ENCODE peak calls at places on chromosomes 7 and 10, in nine cellular contexts. K, D, S, E, B, Q, T, N and R are unnamed samples.
A peak's percentile ranks its signal among the peaks of the same experiment; 100 is the strongest.

GRCh38 chr7:96303686-96304443 is 18.0 kb downstream of the SLC25A13 start:
- DNase-seq in E (no peak), T (no peak), Q (no peak), N (no peak), D (no peak), K (no peak), S (no peak), B (peak; percentile 19), R (peak; percentile 80)

GRCh38 chr7:33986951-33987948 is 81.9 kb downstream of the BMPER start:
- DNase-seq in K (no peak), Q (no peak), S (no peak), E (peak; percentile 92), D (peak; percentile 75), B (no peak), T (no peak), N (peak; percentile 75), R (peak; percentile 99)

GRCh38 chr7:55527314-55527713 is 45.0 kb downstream of the VOPP1 start:
- DNase-seq in S (no peak), T (no peak), B (peak; percentile 24), E (no peak), N (no peak), Q (no peak), K (no peak), D (no peak), R (no peak)

GRCh38 chr7:107594961-107595737 is 15.1 kb downstream of the BCAP29 start:
- DNase-seq in T (no peak), E (peak; percentile 52), D (no peak), B (no peak), N (peak; percentile 17), Q (no peak), K (no peak), S (no peak), R (peak; percentile 98)

GRCh38 chr7:27073066-27073465 is 22.7 kb downstream of the HOXA1 start:
- DNase-seq in Q (no peak), T (no peak), K (no peak), B (peak; percentile 48), E (no peak), N (no peak), S (no peak), D (peak; percentile 42), R (no peak)

GRCh38 chr10:103238506-103239252 is 7.0 kb upstream of the RPEL1 start:
- DNase-seq in N (no peak), S (no peak), K (no peak), B (no peak), Q (no peak), T (no peak), E (peak; percentile 51), D (peak; percentile 80), R (no peak)

GRCh38 chr7:151987748-151988529 is 31.7 kb downstream of the GALNTL5 start:
- DNase-seq in B (no peak), T (no peak), Q (peak; percentile 46), S (no peak), D (no peak), N (peak; percentile 24), E (no peak), K (no peak), R (no peak)

GRCh38 chr7:49927581-49927980 is 154.1 kb downstream of the VWC2 start:
- DNase-seq in S (no peak), D (no peak), N (no peak), B (no peak), T (no peak), Q (no peak), E (no peak), K (no peak), R (no peak)

GRCh38 chr7:5284304-5285281 is 1.9 kb downstream of the SLC29A4 start:
- DNase-seq in K (no peak), Q (peak; percentile 67), T (no peak), S (no peak), N (peak; percentile 55), B (peak; percentile 83), D (peak; percentile 77), E (no peak), R (no peak)

GRCh38 chr7:150335101-150335773 is 6.2 kb downstream of the RARRES2 start:
- DNase-seq in S (no peak), D (no peak), E (no peak), Q (no peak), T (no peak), N (no peak), K (no peak), B (no peak), R (no peak)

GRCh38 chr7:67470256-67470751 is 473.7 kb downstream of the TYW1 start:
- DNase-seq in T (no peak), Q (peak; percentile 25), K (no peak), S (no peak), N (no peak), D (no peak), B (no peak), E (no peak), R (no peak)

GRCh38 chr10:12048547-12048946 is 5.9 kb upstream of the UPF2 start:
- DNase-seq in E (no peak), B (no peak), K (no peak), S (peak; percentile 28), Q (no peak), N (no peak), T (no peak), D (no peak), R (no peak)

GRCh38 chr10:55024718-55025117 is 223.7 kb upstream of the PCDH15 start:
- DNase-seq in B (peak; percentile 1), D (peak; percentile 17), K (no peak), E (no peak), Q (no peak), T (no peak), N (no peak), S (no peak), R (no peak)

GRCh38 chr7:101678713-101679112 is 49.6 kb upstream of the MYL10 start:
- DNase-seq in D (no peak), T (no peak), N (peak; percentile 74), K (no peak), Q (no peak), S (peak; percentile 86), E (no peak), B (no peak), R (no peak)

GRCh38 chr7:90726120-90726519 is 130.0 kb downstream of the CDK14 start:
- DNase-seq in S (no peak), K (no peak), T (no peak), N (no peak), B (no peak), E (no peak), Q (no peak), D (no peak), R (no peak)

GRCh38 chr10:65110029-65110428 is 1588.8 kb downstream of the REEP3 start:
- DNase-seq in E (no peak), B (no peak), D (no peak), T (no peak), S (no peak), N (no peak), Q (no peak), K (no peak), R (no peak)

GRCh38 chr7:119664601-119665000 is 608.4 kb upstream of the KCND2 start:
- DNase-seq in D (no peak), Q (no peak), T (no peak), E (peak; percentile 14), B (no peak), N (peak; percentile 1), S (no peak), K (no peak), R (peak; percentile 51)

GRCh38 chr7:67854236-67854635 is 857.6 kb downstream of the TYW1 start:
- DNase-seq in E (no peak), Q (peak; percentile 49), T (no peak), B (no peak), N (no peak), S (no peak), K (no peak), D (no peak), R (no peak)

GRCh38 chr7:95434501-95435421 is at the start of gene PON2:
- DNase-seq in B (peak; percentile 64), Q (peak; percentile 49), K (no peak), N (peak; percentile 83), S (peak; percentile 94), T (peak; percentile 79), D (peak; percentile 78), E (peak; percentile 80), R (peak; percentile 51)

GRCh38 chr10:102657984-102658724 is 13.9 kb downstream of the TRIM8 start:
- DNase-seq in K (no peak), E (no peak), T (no peak), S (no peak), B (no peak), N (no peak), D (no peak), Q (no peak), R (no peak)

GRCh38 chr7:139492293-139492692 is 8.8 kb upstream of the KLRG2 start:
- DNase-seq in D (no peak), E (no peak), N (no peak), B (no peak), Q (no peak), S (no peak), T (no peak), K (no peak), R (no peak)

GRCh38 chr10:14074062-14074884 is 256.5 kb downstream of the FRMD4A start:
- DNase-seq in K (no peak), E (peak; percentile 94), Q (no peak), D (peak; percentile 88), S (peak; percentile 96), N (peak; percentile 75), B (peak; percentile 47), T (no peak), R (peak; percentile 99)

GRCh38 chr7:119439192-119439591 is 833.8 kb upstream of the KCND2 start:
- DNase-seq in N (no peak), T (no peak), S (no peak), K (no peak), D (no peak), B (no peak), E (no peak), Q (no peak), R (no peak)

GRCh38 chr10:71429304-71429703 is 32.6 kb downstream of the CDH23 start:
- DNase-seq in D (no peak), B (no peak), N (no peak), E (no peak), T (peak; percentile 19), Q (no peak), S (peak; percentile 23), K (no peak), R (no peak)

GRCh38 chr10:76051007-76051936 is 619.8 kb downstream of the LRMDA start:
- DNase-seq in S (no peak), E (no peak), T (no peak), D (no peak), N (no peak), Q (no peak), K (no peak), B (no peak), R (no peak)

GRCh38 chr7:7131273-7131672 is 51.1 kb upstream of the C1GALT1 start:
- DNase-seq in T (no peak), Q (no peak), D (no peak), S (no peak), K (no peak), N (no peak), B (no peak), E (no peak), R (no peak)

GRCh38 chr10:121243003-121243898 is 355.0 kb downstream of the FGFR2 start:
- DNase-seq in D (no peak), N (no peak), B (no peak), T (no peak), K (no peak), Q (no peak), E (no peak), S (no peak), R (no peak)

GRCh38 chr7:80724249-80724871 is 85.9 kb downstream of the CD36 start:
- DNase-seq in B (no peak), Q (no peak), S (no peak), N (no peak), E (no peak), D (no peak), K (no peak), T (no peak), R (no peak)

GRCh38 chr7:90239050-90239449 is 5.9 kb upstream of the CFAP69 start:
- DNase-seq in T (no peak), K (no peak), B (no peak), E (no peak), N (no peak), S (no peak), D (no peak), Q (no peak), R (no peak)

GRCh38 chr7:111833461-111833860 is 271.2 kb upstream of the IMMP2L start:
- DNase-seq in Q (no peak), S (no peak), D (no peak), N (no peak), B (no peak), T (no peak), K (no peak), E (no peak), R (no peak)